ENCODE peak calls at places on chromosome 13, in six cellular contexts. Y is T-helper 17 cell; F is effector CD4-positive, alpha-beta T cell; G is cardiac fibroblast; X is iris pigment epithelial cell; H is T-cell. Z is an unnamed sample.

GRCh38 chr13:102136735-102137296 is 265.0 kb downstream of the FGF14 start:
- DNase-seq in Y (no peak), F (no peak), G (no peak), X (no peak), H (no peak), Z (no peak)

GRCh38 chr13:48505597-48506091 is 27.2 kb downstream of the RCBTB2 start:
- DNase-seq in Y (no peak), F (peak), G (peak), X (no peak), H (peak), Z (peak)

GRCh38 chr13:37595162-37595561 is 3.4 kb downstream of the POSTN start:
- DNase-seq in Y (no peak), F (no peak), G (peak), X (peak), H (no peak), Z (no peak)

GRCh38 chr13:33519561-33520479 is 234.3 kb upstream of the STARD13 start:
- DNase-seq in Y (no peak), F (no peak), G (peak), X (peak), H (no peak), Z (no peak)

GRCh38 chr13:62524061-62524460 is 1108.4 kb upstream of the PCDH20 start:
- DNase-seq in Y (no peak), F (no peak), G (no peak), X (no peak), H (no peak), Z (no peak)

GRCh38 chr13:50080158-50080855 is 65.1 kb downstream of the KCNRG start:
- DNase-seq in Y (no peak), F (peak), G (peak), X (peak), H (peak), Z (peak)

GRCh38 chr13:113588394-113589111 is 4.0 kb downstream of the TFDP1 start:
- DNase-seq in Y (no peak), F (no peak), G (no peak), X (no peak), H (no peak), Z (no peak)

GRCh38 chr13:101289764-101290163 is 126.5 kb downstream of the NALCN start:
- DNase-seq in Y (no peak), F (no peak), G (peak), X (peak), H (no peak), Z (no peak)

GRCh38 chr13:102310691-102311432 is 91.0 kb downstream of the FGF14 start:
- DNase-seq in Y (no peak), F (no peak), G (peak), X (no peak), H (no peak), Z (no peak)

GRCh38 chr13:25085125-25085742 is 10.7 kb upstream of the PABPC3 start:
- DNase-seq in Y (no peak), F (no peak), G (peak), X (peak), H (no peak), Z (no peak)

GRCh38 chr13:33323766-33324525 is 38.4 kb upstream of the STARD13 start:
- DNase-seq in Y (no peak), F (no peak), G (peak), X (peak), H (no peak), Z (no peak)

GRCh38 chr13:50277906-50278305 is 262.7 kb downstream of the KCNRG start:
- DNase-seq in Y (no peak), F (no peak), G (no peak), X (no peak), H (no peak), Z (no peak)

Z was measured in activated T-helper 2 cell treated with anti-CD3 and anti-CD28 coated beads, Interferon-gamma antibody, Interleukin-2, Interleukin-4, amounts not matched to agents 10 μg/mL and 5 μg/mL and 100 μg/mL, durations not matched to agents 14 hours and 24 hours and 36 hours.